ENCODE peak calls at places on chromosomes 3 and 15, in ten cellular contexts. R is cardiac fibroblast, L is fibroblast of pulmonary artery, K is cardiac muscle cell, F is Calu3, M is AG10803, D is fibroblast of mammary gland, E is glutamatergic neuron, H is PC-9, S is hepatocyte. Z is an unnamed sample.

GRCh38 chr3:69085543-69086132 is 901 bp downstream of the ARL6IP5 start:
- DNase-seq in R (peak; percentile 22), L (no peak), K (peak; percentile 23), F (peak; percentile 11), M (peak; percentile 22), D (peak; percentile 48), E (peak; percentile 19), H (no peak), S (peak; percentile 25), Z (no peak)

GRCh38 chr15:90412356-90413194 is 24.5 kb downstream of the IQGAP1 start:
- DNase-seq in R (peak; percentile 85), L (peak; percentile 80), K (peak; percentile 86), F (peak; percentile 79), M (peak; percentile 93), D (peak; percentile 61), E (no peak), H (peak; percentile 89), S (peak; percentile 72), Z (no peak)

GRCh38 chr3:8532251-8532831 is 30.7 kb downstream of the LMCD1 start:
- DNase-seq in R (no peak), L (no peak), K (no peak), F (no peak), M (peak; percentile 98), D (peak; percentile 94), E (no peak), H (no peak), S (no peak), Z (no peak)

GRCh38 chr15:70014311-70014707 is 83.4 kb downstream of the TLE3 start:
- DNase-seq in R (no peak), L (no peak), K (no peak), F (no peak), M (no peak), D (no peak), E (no peak), H (no peak), S (no peak), Z (no peak)

GRCh38 chr3:5489536-5489935 is 302.0 kb downstream of the EDEM1 start:
- DNase-seq in R (no peak), L (no peak), K (no peak), F (no peak), M (no peak), D (no peak), E (no peak), H (no peak), S (no peak), Z (no peak)

GRCh38 chr3:155352900-155353490 is 59.5 kb upstream of the STRIT1 start:
- DNase-seq in R (peak; percentile 52), L (peak; percentile 53), K (peak; percentile 50), F (no peak), M (peak; percentile 45), D (peak; percentile 56), E (no peak), H (peak; percentile 55), S (peak; percentile 37), Z (peak; percentile 70)

GRCh38 chr3:17872457-17872856 is 130.0 kb upstream of the TBC1D5 start:
- DNase-seq in R (no peak), L (no peak), K (no peak), F (no peak), M (no peak), D (no peak), E (no peak), H (no peak), S (no peak), Z (no peak)

GRCh38 chr3:42526616-42527367 is 24.3 kb downstream of the VIPR1 start:
- DNase-seq in R (no peak), L (no peak), K (no peak), F (no peak), M (no peak), D (no peak), E (no peak), H (no peak), S (no peak), Z (no peak)

GRCh38 chr3:168336276-168336675 is 240.6 kb upstream of the GOLIM4 start:
- DNase-seq in R (peak; percentile 51), L (peak; percentile 42), K (peak; percentile 55), F (no peak), M (no peak), D (no peak), E (no peak), H (no peak), S (no peak), Z (no peak)

GRCh38 chr3:9825461-9826040 is 15.5 kb downstream of the TTLL3 start:
- DNase-seq in R (no peak), L (no peak), K (no peak), F (no peak), M (no peak), D (no peak), E (no peak), H (no peak), S (no peak), Z (no peak)

GRCh38 chr3:9818666-9819335 is 8.7 kb downstream of the TTLL3 start:
- DNase-seq in R (no peak), L (no peak), K (no peak), F (no peak), M (no peak), D (no peak), E (no peak), H (no peak), S (no peak), Z (no peak)

GRCh38 chr3:9820543-9820942 is 10.5 kb downstream of the TTLL3 start:
- DNase-seq in R (no peak), L (no peak), K (no peak), F (no peak), M (no peak), D (no peak), E (no peak), H (no peak), S (no peak), Z (no peak)

GRCh38 chr3:9817437-9817836 is 7.4 kb downstream of the TTLL3 start:
- DNase-seq in R (no peak), L (no peak), K (no peak), F (no peak), M (no peak), D (no peak), E (no peak), H (no peak), S (no peak), Z (no peak)

DNA sequence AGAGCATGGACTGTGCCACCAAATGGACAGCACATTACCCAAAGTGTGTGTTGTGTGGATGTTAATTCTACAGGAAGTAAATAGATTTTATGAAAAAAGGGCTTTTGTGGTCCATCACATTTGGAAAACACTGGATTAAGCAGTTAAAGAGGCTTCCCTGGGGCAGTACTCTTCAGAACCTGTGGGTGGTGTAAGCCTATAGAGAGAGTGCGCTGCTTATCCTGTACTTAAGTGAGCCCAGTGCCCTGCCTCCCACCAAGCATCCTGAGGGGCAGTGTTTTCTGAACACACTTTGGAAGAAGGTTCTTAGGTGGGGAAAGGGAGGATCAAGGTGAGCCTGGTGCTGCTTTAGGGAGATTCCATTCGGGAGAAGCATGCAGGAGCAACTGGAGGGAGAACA is 10.9 kb downstream of the TTLL3 start:
- DNase-seq in R (peak; percentile 53), L (peak; percentile 46), K (peak; percentile 41), F (no peak), M (no peak), D (peak; percentile 36), E (no peak), H (peak; percentile 36), S (no peak), Z (peak; percentile 52)
- TF ChIP-seq CTCF in R (peak; percentile 52), L (peak; percentile 48), K (peak; percentile 49), F (no peak), M (peak; percentile 33), D (peak; percentile 53), E (peak; percentile 51), H (peak; percentile 65), S (peak; percentile 19), Z (peak; percentile 50)

GRCh38 chr15:91589360-91589759 is 264.1 kb upstream of the SLCO3A1 start:
- DNase-seq in R (no peak), L (no peak), K (no peak), F (no peak), M (no peak), D (no peak), E (no peak), H (no peak), S (no peak), Z (no peak)
- TF ChIP-seq CTCF in R (no peak), L (peak; percentile 1), K (no peak), F (peak; percentile 12), M (no peak), D (no peak), E (no peak), H (peak; percentile 28), S (no peak), Z (no peak)

GRCh38 chr15:83199288-83199687 is 8.3 kb downstream of the HDGFL3 start:
- DNase-seq in R (no peak), L (no peak), K (no peak), F (no peak), M (no peak), D (no peak), E (no peak), H (no peak), S (no peak), Z (no peak)
- TF ChIP-seq CTCF in R (no peak), L (no peak), K (no peak), F (no peak), M (no peak), D (no peak), E (no peak), H (no peak), S (no peak), Z (no peak)

GRCh38 chr15:52078876-52079700 is 33.5 kb downstream of the BCL2L10 start:
- DNase-seq in R (peak; percentile 77), L (peak; percentile 73), K (peak; percentile 79), F (peak; percentile 87), M (peak; percentile 53), D (peak; percentile 68), E (peak; percentile 94), H (no peak), S (peak; percentile 83), Z (peak; percentile 84)
- TF ChIP-seq CTCF in R (peak; percentile 88), L (peak; percentile 88), K (peak; percentile 94), F (peak; percentile 78), M (peak; percentile 86), D (peak; percentile 81), E (peak; percentile 85), H (peak; percentile 78), S (peak; percentile 69), Z (peak; percentile 95)

GRCh38 chr3:194327030-194327413 is 24.1 kb downstream of the CPN2 start:
- DNase-seq in R (no peak), L (peak; percentile 33), K (no peak), F (no peak), M (peak; percentile 51), D (peak; percentile 40), E (no peak), H (no peak), S (no peak), Z (no peak)
- TF ChIP-seq CTCF in R (no peak), L (no peak), K (no peak), F (no peak), M (no peak), D (no peak), E (no peak), H (no peak), S (no peak), Z (no peak)